ENCODE peak calls at places on chromosomes 1 and 21, in five cellular contexts. Q is prostate gland, L is epithelial cell of esophagus, O is tibial nerve, B is uterus. I is an unnamed sample.

GRCh38 chr1:89965203-89965900 is 29.6 kb upstream of the ZNF326 start:
- DNase-seq in Q (no peak), L (peak), O (no peak), B (no peak), I (no peak)

GRCh38 chr1:79371802-79372201 is 365.3 kb upstream of the ADGRL4 start:
- DNase-seq in Q (no peak), L (no peak), O (no peak), B (no peak), I (no peak)

GRCh38 chr1:205668951-205669340 is 11.4 kb downstream of the SLC45A3 start:
- DNase-seq in Q (no peak), L (no peak), O (no peak), B (no peak), I (no peak)

GRCh38 chr1:66938618-66939017 is 13.8 kb downstream of the MIER1 start:
- DNase-seq in Q (no peak), L (no peak), O (no peak), B (no peak), I (no peak)

GRCh38 chr1:227808566-227808965 is 6.9 kb upstream of the PRSS38 start:
- DNase-seq in Q (no peak), L (peak), O (no peak), B (no peak), I (no peak)

GRCh38 chr1:153540394-153541361 is at the start of gene S100A5:
- DNase-seq in Q (no peak), L (peak), O (no peak), B (no peak), I (peak)

GRCh38 chr1:93014156-93014555 is 52.9 kb upstream of the DIPK1A start:
- DNase-seq in Q (no peak), L (no peak), O (no peak), B (no peak), I (no peak)

GRCh38 chr1:39080884-39081265 is 54.7 kb downstream of the NDUFS5 start:
- DNase-seq in Q (no peak), L (no peak), O (no peak), B (peak), I (no peak)

GRCh38 chr1:29505537-29506220 is 269.4 kb downstream of the PTPRU start:
- DNase-seq in Q (no peak), L (no peak), O (no peak), B (no peak), I (no peak)

GRCh38 chr1:212119863-212120262 is 84.3 kb downstream of the DTL start:
- DNase-seq in Q (no peak), L (no peak), O (no peak), B (no peak), I (no peak)

GRCh38 chr1:55893155-55893554 is 678.0 kb upstream of the USP24 start:
- DNase-seq in Q (no peak), L (peak), O (no peak), B (no peak), I (no peak)

GRCh38 chr1:181392613-181393170 is 90.6 kb upstream of the CACNA1E start:
- DNase-seq in Q (no peak), L (peak), O (no peak), B (no peak), I (no peak)

GRCh38 chr21:36059823-36060158 is 535 bp downstream of the SETD4 start:
- DNase-seq in Q (peak), L (no peak), O (peak), B (no peak), I (no peak)

GRCh38 chr1:167227934-167228378 is 7.3 kb downstream of the POU2F1 start:
- DNase-seq in Q (no peak), L (peak), O (no peak), B (no peak), I (no peak)

GRCh38 chr1:36609241-36610027 is 126.7 kb upstream of the CSF3R start:
- DNase-seq in Q (no peak), L (peak), O (peak), B (no peak), I (no peak)

GRCh38 chr1:156471496-156472490 is 28.8 kb downstream of the MEF2D start:
- DNase-seq in Q (peak), L (peak), O (peak), B (no peak), I (no peak)

GRCh38 chr21:35658242-35658641 is 402.1 kb downstream of the SETD4 start:
- DNase-seq in Q (no peak), L (no peak), O (no peak), B (no peak), I (no peak)

GRCh38 chr1:67888208-67888607 is 54.9 kb upstream of the GNG12 start:
- DNase-seq in Q (no peak), L (no peak), O (no peak), B (no peak), I (no peak)

GRCh38 chr1:155909894-155910293 is 1.3 kb downstream of the RIT1 start:
- DNase-seq in Q (peak), L (peak), O (no peak), B (no peak), I (peak)

GRCh38 chr1:1748686-1749321 is 24.6 kb upstream of the CDK11A start:
- DNase-seq in Q (no peak), L (no peak), O (no peak), B (no peak), I (no peak)

GRCh38 chr1:213326666-213327317 is 275.8 kb downstream of the RPS6KC1 start:
- DNase-seq in Q (no peak), L (peak), O (peak), B (peak), I (no peak)

GRCh38 chr1:154899041-154899440 is 29.0 kb upstream of the KCNN3 start:
- DNase-seq in Q (no peak), L (no peak), O (no peak), B (no peak), I (no peak)

GRCh38 chr1:4025752-4026151 is 125.7 kb upstream of the C1orf174 start:
- DNase-seq in Q (no peak), L (no peak), O (no peak), B (no peak), I (no peak)

GRCh38 chr1:182680901-182681300 is 3.5 kb downstream of the RGS8 start:
- DNase-seq in Q (no peak), L (peak), O (no peak), B (no peak), I (no peak)

GRCh38 chr1:84297546-84298244 is 3.8 kb upstream of the SAMD13 start:
- DNase-seq in Q (no peak), L (no peak), O (no peak), B (no peak), I (no peak)

GRCh38 chr1:37840711-37841110 is 18.7 kb downstream of the MTF1 start:
- DNase-seq in Q (no peak), L (no peak), O (no peak), B (no peak), I (no peak)

GRCh38 chr1:21804536-21804935 is 7.5 kb upstream of the LDLRAD2 start:
- DNase-seq in Q (no peak), L (no peak), O (no peak), B (no peak), I (no peak)

GRCh38 chr1:186750250-186750649 is 70.0 kb upstream of the PTGS2 start:
- DNase-seq in Q (no peak), L (peak), O (no peak), B (no peak), I (no peak)

GRCh38 chr1:53561488-53562115 is 102.4 kb downstream of the DMRTB1 start:
- DNase-seq in Q (no peak), L (no peak), O (no peak), B (peak), I (peak)

GRCh38 chr1:229092377-229093257 is 178.3 kb upstream of the RAB4A start:
- DNase-seq in Q (no peak), L (no peak), O (no peak), B (no peak), I (no peak)

GRCh38 chr1:93722081-93723031 is 40.7 kb upstream of the BCAR3 start:
- DNase-seq in Q (no peak), L (no peak), O (no peak), B (no peak), I (no peak)

GRCh38 chr1:54428838-54429513 is 22.8 kb upstream of the SSBP3 start:
- DNase-seq in Q (no peak), L (no peak), O (no peak), B (no peak), I (no peak)

GRCh38 chr21:46552274-46552673 is 52.6 kb downstream of the S100B start:
- DNase-seq in Q (no peak), L (no peak), O (no peak), B (no peak), I (no peak)

GRCh38 chr1:24904731-24905354 is 25.2 kb downstream of the RUNX3 start:
- DNase-seq in Q (no peak), L (no peak), O (no peak), B (peak), I (peak)

GRCh38 chr1:24688621-24689195 is 45.6 kb downstream of the SRRM1 start:
- DNase-seq in Q (peak), L (peak), O (peak), B (peak), I (peak)

GRCh38 chr1:25531082-25531461 is 12.3 kb upstream of the LDLRAP1 start:
- DNase-seq in Q (no peak), L (no peak), O (no peak), B (no peak), I (no peak)

GRCh38 chr1:58779837-58780585 is 3.8 kb downstream of the JUN start:
- DNase-seq in Q (peak), L (peak), O (peak), B (peak), I (no peak)

DNA sequence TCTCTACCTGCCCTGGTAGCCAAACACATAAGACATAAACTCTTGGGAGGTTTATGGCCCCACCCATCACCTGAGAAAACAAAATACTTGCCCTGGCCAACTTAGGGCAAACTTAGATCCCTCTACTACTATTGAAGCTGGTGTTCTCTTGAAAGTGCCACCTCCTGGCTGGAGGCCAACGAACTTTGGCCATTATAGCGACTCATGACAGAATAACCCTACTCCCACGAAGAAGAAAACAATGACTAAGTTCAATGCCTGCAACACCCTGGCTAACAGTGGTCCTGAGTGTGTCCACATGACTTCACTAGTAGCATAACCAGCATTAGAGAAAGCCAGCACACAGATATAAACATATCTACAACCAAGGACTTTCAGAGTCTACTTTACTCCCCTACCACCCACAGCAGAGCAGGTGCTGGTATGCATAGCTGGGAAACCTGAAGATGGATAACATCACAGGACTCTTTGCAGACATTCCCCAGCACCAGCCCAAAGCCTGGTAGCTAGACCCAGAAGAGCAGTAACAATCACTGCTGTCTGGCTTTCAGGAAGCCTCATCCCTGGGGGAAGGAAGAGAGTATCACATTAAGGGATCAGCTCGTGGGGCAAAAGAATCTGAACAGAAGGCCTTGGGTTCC is 81.0 kb downstream of the SLC30A10 start:
- DNase-seq in Q (no peak), L (peak), O (no peak), B (no peak), I (no peak)
- TF ChIP-seq CTCF in Q (no peak), L (no peak), O (no peak), B (no peak), I (no peak)

DNA sequence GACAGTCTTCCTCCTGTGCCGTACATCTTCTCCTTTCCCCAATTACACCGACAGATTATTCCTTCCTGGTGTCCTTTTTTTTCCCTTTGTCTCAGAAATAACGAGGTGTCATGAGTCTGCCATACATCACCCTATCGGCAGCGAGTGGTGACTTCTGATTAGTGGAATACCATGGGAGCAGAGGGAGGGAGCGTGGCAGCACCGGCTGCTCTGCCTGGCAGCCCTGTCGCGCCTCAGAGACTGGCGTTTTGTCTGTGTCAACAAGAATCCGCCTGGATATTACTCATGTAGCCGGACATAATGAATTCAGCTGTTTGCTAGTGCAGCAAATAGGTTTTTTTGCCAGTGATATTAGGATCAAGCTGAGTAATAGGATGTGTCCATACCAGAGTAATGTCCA is 51.8 kb downstream of the UTP25 start:
- DNase-seq in Q (no peak), L (peak), O (no peak), B (no peak), I (no peak)
- TF ChIP-seq CTCF in Q (no peak), L (no peak), O (no peak), B (no peak), I (no peak)

GRCh38 chr1:171929121-171929520 is 87.8 kb downstream of the DNM3 start:
- DNase-seq in Q (no peak), L (no peak), O (no peak), B (no peak), I (no peak)
- TF ChIP-seq CTCF in Q (no peak), L (peak), O (no peak), B (no peak), I (no peak)

DNA sequence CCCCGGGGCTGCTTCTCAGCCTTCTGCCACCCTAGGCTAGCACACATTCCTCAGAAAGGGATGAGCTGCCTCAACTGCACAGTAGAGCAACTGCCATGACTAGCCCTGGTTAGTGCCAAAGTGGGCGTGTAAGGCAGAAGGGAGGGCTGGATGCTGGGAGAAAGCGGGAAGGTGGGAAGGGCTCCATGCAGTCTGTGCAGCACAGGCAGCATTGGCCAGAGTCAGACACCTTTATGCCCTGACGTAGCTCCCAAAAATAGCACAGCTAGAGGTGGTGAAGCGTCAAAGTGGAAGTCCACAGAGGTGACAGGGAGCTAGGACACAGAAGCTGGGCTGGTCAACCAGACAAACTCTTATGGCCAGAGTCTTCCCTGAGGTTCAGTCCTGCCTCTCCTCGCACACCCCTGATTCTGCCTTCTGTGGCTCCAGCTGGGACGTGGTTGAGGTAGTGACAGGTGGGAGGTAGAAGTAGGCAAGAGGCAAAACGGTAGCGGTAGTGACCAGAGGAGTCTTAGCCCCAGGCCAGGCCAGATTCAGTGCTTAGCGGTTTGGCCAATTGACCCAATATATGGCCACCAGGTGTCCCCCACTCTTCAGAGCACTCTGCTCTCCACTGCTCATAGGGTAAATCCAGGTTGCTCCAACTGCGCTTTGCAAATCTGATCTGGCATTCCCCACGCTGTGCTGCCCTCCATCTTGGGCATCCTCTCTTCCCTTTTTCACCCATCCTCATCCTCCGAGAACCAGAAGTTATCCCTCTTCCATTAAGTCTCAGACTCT is 45.6 kb downstream of the DDX20 start:
- DNase-seq in Q (peak), L (no peak), O (no peak), B (no peak), I (no peak)
- TF ChIP-seq CTCF in Q (no peak), L (no peak), O (no peak), B (no peak), I (no peak)

GRCh38 chr1:219173758-219174671 is at the start of gene LYPLAL1:
- DNase-seq in Q (peak), L (peak), O (peak), B (peak), I (peak)
- TF ChIP-seq CTCF in Q (no peak), L (no peak), O (peak), B (peak), I (peak)

GRCh38 chr1:162230517-162230916 is 146.1 kb downstream of the SPATA46 start:
- DNase-seq in Q (no peak), L (no peak), O (no peak), B (no peak), I (no peak)

GRCh38 chr1:162232034-162232433 is 144.6 kb downstream of the SPATA46 start:
- DNase-seq in Q (no peak), L (no peak), O (no peak), B (no peak), I (no peak)

GRCh38 chr1:162228586-162228985 is 148.1 kb downstream of the SPATA46 start:
- DNase-seq in Q (no peak), L (no peak), O (no peak), B (no peak), I (no peak)

GRCh38 chr1:162229534-162229933 is 147.1 kb downstream of the SPATA46 start:
- DNase-seq in Q (no peak), L (no peak), O (no peak), B (no peak), I (no peak)

DNA sequence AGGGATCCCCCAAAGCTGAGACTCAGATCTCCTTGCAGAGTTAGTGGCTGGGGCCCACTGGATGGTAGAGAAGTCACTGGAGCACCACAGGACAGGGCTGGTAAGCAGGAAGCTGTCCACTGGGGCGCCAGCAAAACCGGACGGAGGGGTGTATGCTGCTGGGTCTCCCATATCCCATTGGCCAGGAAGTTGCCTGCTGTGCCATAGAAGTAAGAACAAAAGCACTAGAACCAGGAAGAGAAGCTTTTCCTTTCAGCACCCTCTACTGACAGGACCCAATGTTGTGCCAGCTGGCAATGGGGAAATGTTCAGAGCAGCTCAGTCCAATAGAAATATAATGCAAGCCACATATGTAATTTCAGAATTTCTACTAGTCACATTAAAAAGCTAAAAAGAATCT is 146.6 kb downstream of the SPATA46 start:
- DNase-seq in Q (peak), L (peak), O (no peak), B (no peak), I (no peak)
- TF ChIP-seq CTCF in Q (no peak), L (peak), O (no peak), B (no peak), I (no peak)

DNA sequence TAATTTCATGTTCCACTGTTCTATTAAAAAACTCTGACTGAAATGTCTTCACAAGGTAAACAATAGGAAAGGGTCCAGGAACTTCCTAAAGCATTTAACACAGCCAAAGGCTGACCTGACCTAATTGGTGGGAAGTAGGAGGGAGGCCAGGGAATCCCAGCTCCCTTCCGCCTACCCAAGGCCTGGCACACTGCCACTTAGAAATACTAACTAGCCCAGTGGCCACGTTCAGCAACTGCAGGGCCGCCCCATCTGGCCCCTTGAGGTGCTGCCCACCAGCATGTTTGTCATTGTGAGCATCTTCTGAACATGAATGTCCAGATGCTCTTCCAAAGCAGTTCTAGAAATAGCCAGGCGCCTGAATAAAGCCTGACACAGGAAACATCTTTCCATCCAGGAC is 44.7 kb upstream of the BCL9 start:
- DNase-seq in Q (no peak), L (peak), O (peak), B (peak), I (no peak)
- TF ChIP-seq CTCF in Q (no peak), L (peak), O (peak), B (peak), I (no peak)

I was measured in CD14-positive monocyte.